ENCODE peak calls at places on chromosome 12, in ten cellular contexts. One of them, this sample, is unnamed.

GRCh38 chr12:29547844-29548243 is 50.4 kb upstream of the OVCH1 start:
- DNase-seq in AG04450: no peak
- DNase-seq in B cell: no peak
- DNase-seq in brain microvascular endothelial cell: no peak
- DNase-seq in BE2C: no peak
- DNase-seq in cardiac muscle cell: no peak
- DNase-seq in lower lobe of right lung: no peak
- DNase-seq in Calu3: no peak
- DNase-seq in fibroblast of pulmonary artery: no peak
- DNase-seq in A549: no peak
- DNase-seq in this sample: no peak

GRCh38 chr12:989751-990278 is 1.2 kb upstream of the ERC1 start:
- DNase-seq in AG04450: no peak
- DNase-seq in B cell: no peak
- DNase-seq in brain microvascular endothelial cell: peak; percentile 60
- DNase-seq in BE2C: peak; percentile 47
- DNase-seq in cardiac muscle cell: peak; percentile 55
- DNase-seq in lower lobe of right lung: no peak
- DNase-seq in Calu3: no peak
- DNase-seq in fibroblast of pulmonary artery: peak; percentile 74
- DNase-seq in A549: peak; percentile 61
- DNase-seq in this sample: peak; percentile 30

GRCh38 chr12:111428728-111429175 is 23.0 kb downstream of the SH2B3 start:
- DNase-seq in AG04450: no peak
- DNase-seq in B cell: no peak
- DNase-seq in brain microvascular endothelial cell: no peak
- DNase-seq in BE2C: no peak
- DNase-seq in cardiac muscle cell: no peak
- DNase-seq in lower lobe of right lung: peak; percentile 80
- DNase-seq in Calu3: no peak
- DNase-seq in fibroblast of pulmonary artery: peak; percentile 36
- DNase-seq in A549: no peak
- DNase-seq in this sample: peak; percentile 30

GRCh38 chr12:99390707-99391106 is 256.8 kb upstream of the GARIN6 start:
- DNase-seq in AG04450: no peak
- DNase-seq in B cell: no peak
- DNase-seq in brain microvascular endothelial cell: peak; percentile 3
- DNase-seq in BE2C: peak; percentile 9
- DNase-seq in cardiac muscle cell: peak; percentile 15
- DNase-seq in lower lobe of right lung: no peak
- DNase-seq in Calu3: peak; percentile 34
- DNase-seq in fibroblast of pulmonary artery: no peak
- DNase-seq in A549: peak; percentile 27
- DNase-seq in this sample: no peak

GRCh38 chr12:105554856-105555255 is 224.4 kb downstream of the C12orf75 start:
- DNase-seq in AG04450: no peak
- DNase-seq in B cell: no peak
- DNase-seq in brain microvascular endothelial cell: no peak
- DNase-seq in BE2C: no peak
- DNase-seq in cardiac muscle cell: no peak
- DNase-seq in lower lobe of right lung: no peak
- DNase-seq in Calu3: no peak
- DNase-seq in fibroblast of pulmonary artery: no peak
- DNase-seq in A549: no peak
- DNase-seq in this sample: no peak

GRCh38 chr12:58711968-58712367 is 208.3 kb downstream of the LRIG3 start:
- DNase-seq in AG04450: peak; percentile 11
- DNase-seq in B cell: no peak
- DNase-seq in brain microvascular endothelial cell: peak; percentile 68
- DNase-seq in BE2C: no peak
- DNase-seq in cardiac muscle cell: no peak
- DNase-seq in lower lobe of right lung: no peak
- DNase-seq in Calu3: no peak
- DNase-seq in fibroblast of pulmonary artery: no peak
- DNase-seq in A549: no peak
- DNase-seq in this sample: no peak

GRCh38 chr12:70240677-70241076 is 2.6 kb upstream of the CNOT2 start:
- DNase-seq in AG04450: no peak
- DNase-seq in B cell: no peak
- DNase-seq in brain microvascular endothelial cell: no peak
- DNase-seq in BE2C: no peak
- DNase-seq in cardiac muscle cell: no peak
- DNase-seq in lower lobe of right lung: no peak
- DNase-seq in Calu3: no peak
- DNase-seq in fibroblast of pulmonary artery: no peak
- DNase-seq in A549: no peak
- DNase-seq in this sample: no peak

GRCh38 chr12:71504471-71504852 is 64.9 kb downstream of the LGR5 start:
- DNase-seq in AG04450: no peak
- DNase-seq in B cell: no peak
- DNase-seq in brain microvascular endothelial cell: no peak
- DNase-seq in BE2C: no peak
- DNase-seq in cardiac muscle cell: peak; percentile 33
- DNase-seq in lower lobe of right lung: no peak
- DNase-seq in Calu3: no peak
- DNase-seq in fibroblast of pulmonary artery: peak; percentile 16
- DNase-seq in A549: no peak
- DNase-seq in this sample: no peak

GRCh38 chr12:125191361-125192087 is 126.3 kb downstream of the AACS start:
- DNase-seq in AG04450: no peak
- DNase-seq in B cell: no peak
- DNase-seq in brain microvascular endothelial cell: no peak
- DNase-seq in BE2C: no peak
- DNase-seq in cardiac muscle cell: no peak
- DNase-seq in lower lobe of right lung: no peak
- DNase-seq in Calu3: no peak
- DNase-seq in fibroblast of pulmonary artery: no peak
- DNase-seq in A549: no peak
- DNase-seq in this sample: peak; percentile 93

GRCh38 chr12:125194999-125195398 is 129.8 kb downstream of the AACS start:
- DNase-seq in AG04450: no peak
- DNase-seq in B cell: no peak
- DNase-seq in brain microvascular endothelial cell: no peak
- DNase-seq in BE2C: no peak
- DNase-seq in cardiac muscle cell: peak; percentile 45
- DNase-seq in lower lobe of right lung: no peak
- DNase-seq in Calu3: no peak
- DNase-seq in fibroblast of pulmonary artery: no peak
- DNase-seq in A549: no peak
- DNase-seq in this sample: no peak

GRCh38 chr12:125192690-125193221 is 127.5 kb downstream of the AACS start:
- DNase-seq in AG04450: no peak
- DNase-seq in B cell: no peak
- DNase-seq in brain microvascular endothelial cell: no peak
- DNase-seq in BE2C: no peak
- DNase-seq in cardiac muscle cell: no peak
- DNase-seq in lower lobe of right lung: no peak
- DNase-seq in Calu3: no peak
- DNase-seq in fibroblast of pulmonary artery: no peak
- DNase-seq in A549: no peak
- DNase-seq in this sample: no peak

GRCh38 chr12:125193376-125193775 is 128.1 kb downstream of the AACS start:
- DNase-seq in AG04450: no peak
- DNase-seq in B cell: no peak
- DNase-seq in brain microvascular endothelial cell: no peak
- DNase-seq in BE2C: no peak
- DNase-seq in cardiac muscle cell: no peak
- DNase-seq in lower lobe of right lung: no peak
- DNase-seq in Calu3: no peak
- DNase-seq in fibroblast of pulmonary artery: no peak
- DNase-seq in A549: no peak
- DNase-seq in this sample: no peak

DNA sequence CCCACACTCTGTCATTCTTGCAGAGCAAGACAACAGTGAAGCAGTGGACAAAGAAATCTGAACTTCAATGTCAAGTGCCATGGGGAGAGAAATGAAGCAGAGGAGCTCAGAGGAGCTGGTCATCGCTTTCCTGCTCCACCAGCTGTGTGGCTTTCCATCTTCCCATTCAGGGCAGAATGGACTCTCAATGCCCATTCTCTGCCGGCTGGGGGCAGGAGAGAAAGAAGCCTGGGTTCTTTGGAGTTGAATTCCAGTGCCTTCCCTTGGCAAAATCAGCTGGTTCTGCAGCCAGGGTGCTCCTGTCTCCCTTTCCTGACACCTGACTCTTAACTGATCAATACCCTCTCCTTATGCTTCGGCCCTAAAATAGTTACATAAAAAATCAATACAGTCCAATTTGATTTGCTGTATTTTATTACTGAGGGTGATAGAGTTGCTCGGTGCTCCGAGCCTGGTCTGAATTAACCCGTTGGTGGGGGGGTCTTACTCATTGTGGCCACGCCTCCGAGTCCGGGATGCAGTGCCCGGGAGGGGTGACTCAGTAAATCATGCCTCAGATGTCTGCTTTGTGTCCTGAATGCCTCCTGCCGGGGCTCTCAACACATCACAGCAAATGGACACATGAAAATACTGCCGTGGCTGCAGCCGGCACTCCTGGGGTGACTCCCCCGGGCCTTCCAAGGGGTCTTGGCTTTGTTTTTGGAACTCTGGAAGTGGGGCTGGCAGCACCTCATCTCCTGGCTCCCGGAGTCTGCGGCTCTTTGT is 128.7 kb downstream of the AACS start:
- DNase-seq in AG04450: no peak
- DNase-seq in B cell: no peak
- DNase-seq in brain microvascular endothelial cell: peak; percentile 33
- DNase-seq in BE2C: peak; percentile 45
- DNase-seq in cardiac muscle cell: no peak
- DNase-seq in lower lobe of right lung: no peak
- DNase-seq in Calu3: peak; percentile 39
- DNase-seq in fibroblast of pulmonary artery: no peak
- DNase-seq in A549: peak; percentile 44
- DNase-seq in this sample: no peak
- TF ChIP-seq CTCF in AG04450: no peak
- TF ChIP-seq CTCF in B cell: no peak
- TF ChIP-seq CTCF in brain microvascular endothelial cell: peak; percentile 14
- TF ChIP-seq CTCF in BE2C: peak; percentile 36
- TF ChIP-seq CTCF in cardiac muscle cell: no peak
- TF ChIP-seq CTCF in lower lobe of right lung: no peak
- TF ChIP-seq CTCF in Calu3: peak; percentile 34
- TF ChIP-seq CTCF in fibroblast of pulmonary artery: no peak
- TF ChIP-seq CTCF in A549: no peak
- TF ChIP-seq CTCF in this sample: peak; percentile 23

DNA sequence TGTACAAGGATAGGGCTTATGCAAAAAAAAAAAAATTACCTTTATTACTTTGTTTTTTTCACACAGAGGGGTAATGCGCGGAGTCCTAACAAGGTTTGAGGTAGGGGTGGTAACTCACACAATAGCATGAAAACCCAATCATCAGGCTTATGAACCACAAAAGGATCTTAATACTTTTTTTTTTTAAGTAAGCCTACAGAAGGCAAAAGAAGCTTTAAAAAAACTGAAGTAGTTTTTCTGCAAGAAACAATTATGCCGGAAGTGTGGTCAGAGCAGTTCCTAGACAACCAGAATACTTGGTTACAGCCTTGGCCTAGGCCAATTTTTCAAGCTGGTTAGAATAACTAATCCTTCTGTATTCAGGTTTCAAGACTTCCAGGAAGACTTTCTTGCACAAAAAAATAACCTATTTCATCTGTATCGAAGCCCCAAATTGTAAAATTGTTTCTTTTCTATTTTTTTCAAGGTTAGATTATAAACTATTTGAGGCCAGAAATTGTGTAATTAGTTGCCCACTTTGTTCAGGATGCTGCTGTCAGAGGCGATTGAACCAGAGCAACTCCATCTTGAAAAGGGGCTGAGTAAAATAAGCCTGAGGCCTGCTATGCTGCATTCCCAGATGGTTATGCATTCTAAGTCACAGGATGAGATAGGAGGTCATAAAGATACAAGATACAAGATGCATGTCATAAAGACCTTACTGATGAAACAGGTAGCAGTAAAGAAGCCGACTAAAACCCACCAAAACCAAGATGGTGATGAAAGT is 1.8 kb upstream of the GNS start:
- DNase-seq in AG04450: no peak
- DNase-seq in B cell: no peak
- DNase-seq in brain microvascular endothelial cell: no peak
- DNase-seq in BE2C: no peak
- DNase-seq in cardiac muscle cell: no peak
- DNase-seq in lower lobe of right lung: no peak
- DNase-seq in Calu3: no peak
- DNase-seq in fibroblast of pulmonary artery: no peak
- DNase-seq in A549: no peak
- DNase-seq in this sample: no peak
- TF ChIP-seq CTCF in AG04450: no peak
- TF ChIP-seq CTCF in B cell: no peak
- TF ChIP-seq CTCF in brain microvascular endothelial cell: no peak
- TF ChIP-seq CTCF in BE2C: no peak
- TF ChIP-seq CTCF in cardiac muscle cell: no peak
- TF ChIP-seq CTCF in lower lobe of right lung: no peak
- TF ChIP-seq CTCF in Calu3: no peak
- TF ChIP-seq CTCF in fibroblast of pulmonary artery: no peak
- TF ChIP-seq CTCF in A549: no peak
- TF ChIP-seq CTCF in this sample: no peak

DNA sequence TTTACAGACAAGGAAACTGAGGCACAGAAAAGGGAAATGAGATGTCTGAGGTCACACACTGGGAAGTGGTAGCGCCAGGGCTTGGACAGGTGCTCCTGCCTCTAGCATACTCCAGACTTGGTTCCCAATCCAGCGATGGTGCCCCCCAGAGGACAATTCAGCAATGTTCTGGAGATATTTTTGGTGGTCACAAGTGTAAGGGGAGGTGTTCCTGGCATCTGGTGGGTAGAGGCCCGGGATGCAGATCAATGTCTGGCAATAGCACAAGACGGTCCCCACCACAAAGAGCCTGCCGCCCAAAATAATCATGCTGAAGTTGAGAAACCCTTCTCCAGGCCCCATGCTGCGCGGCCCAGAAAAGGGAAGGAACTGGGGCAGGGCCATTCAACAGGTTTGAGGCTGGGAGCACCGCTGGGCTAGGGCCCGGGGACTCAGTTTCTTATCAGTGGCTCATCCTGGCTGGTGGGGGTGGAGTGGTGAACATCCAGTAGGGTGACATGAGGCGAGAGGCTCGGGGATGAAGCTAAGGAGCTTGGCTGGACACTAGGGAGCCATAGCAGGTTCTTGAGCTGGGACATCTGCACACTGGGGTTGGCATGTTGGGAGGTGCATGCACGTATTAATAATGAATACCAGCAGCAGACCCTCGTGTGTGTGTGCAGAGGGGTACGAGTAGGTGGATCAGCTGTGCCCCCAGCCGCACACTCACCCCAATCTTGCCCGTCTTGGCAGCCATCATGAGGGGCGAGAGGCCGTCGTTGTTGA is 35.1 kb downstream of the TRPV4 start:
- DNase-seq in AG04450: no peak
- DNase-seq in B cell: no peak
- DNase-seq in brain microvascular endothelial cell: no peak
- DNase-seq in BE2C: no peak
- DNase-seq in cardiac muscle cell: peak; percentile 12
- DNase-seq in lower lobe of right lung: no peak
- DNase-seq in Calu3: peak; percentile 40
- DNase-seq in fibroblast of pulmonary artery: no peak
- DNase-seq in A549: peak; percentile 46
- DNase-seq in this sample: peak; percentile 21
- TF ChIP-seq CTCF in AG04450: peak; percentile 9
- TF ChIP-seq CTCF in B cell: no peak
- TF ChIP-seq CTCF in brain microvascular endothelial cell: peak; percentile 51
- TF ChIP-seq CTCF in BE2C: peak; percentile 50
- TF ChIP-seq CTCF in cardiac muscle cell: no peak
- TF ChIP-seq CTCF in lower lobe of right lung: no peak
- TF ChIP-seq CTCF in Calu3: no peak
- TF ChIP-seq CTCF in fibroblast of pulmonary artery: peak; percentile 22
- TF ChIP-seq CTCF in A549: peak; percentile 30
- TF ChIP-seq CTCF in this sample: peak; percentile 72

GRCh38 chr12:39275846-39276245 is 167.1 kb downstream of the KIF21A start:
- DNase-seq in AG04450: no peak
- DNase-seq in B cell: no peak
- DNase-seq in brain microvascular endothelial cell: no peak
- DNase-seq in BE2C: no peak
- DNase-seq in cardiac muscle cell: no peak
- DNase-seq in lower lobe of right lung: no peak
- DNase-seq in Calu3: no peak
- DNase-seq in fibroblast of pulmonary artery: no peak
- DNase-seq in A549: no peak
- DNase-seq in this sample: no peak

GRCh38 chr12:39267886-39268285 is 175.0 kb downstream of the KIF21A start:
- DNase-seq in AG04450: no peak
- DNase-seq in B cell: no peak
- DNase-seq in brain microvascular endothelial cell: no peak
- DNase-seq in BE2C: no peak
- DNase-seq in cardiac muscle cell: no peak
- DNase-seq in lower lobe of right lung: no peak
- DNase-seq in Calu3: no peak
- DNase-seq in fibroblast of pulmonary artery: no peak
- DNase-seq in A549: no peak
- DNase-seq in this sample: no peak

GRCh38 chr12:39277416-39277815 is 165.5 kb downstream of the KIF21A start:
- DNase-seq in AG04450: no peak
- DNase-seq in B cell: no peak
- DNase-seq in brain microvascular endothelial cell: no peak
- DNase-seq in BE2C: no peak
- DNase-seq in cardiac muscle cell: no peak
- DNase-seq in lower lobe of right lung: no peak
- DNase-seq in Calu3: no peak
- DNase-seq in fibroblast of pulmonary artery: no peak
- DNase-seq in A549: no peak
- DNase-seq in this sample: no peak

DNA sequence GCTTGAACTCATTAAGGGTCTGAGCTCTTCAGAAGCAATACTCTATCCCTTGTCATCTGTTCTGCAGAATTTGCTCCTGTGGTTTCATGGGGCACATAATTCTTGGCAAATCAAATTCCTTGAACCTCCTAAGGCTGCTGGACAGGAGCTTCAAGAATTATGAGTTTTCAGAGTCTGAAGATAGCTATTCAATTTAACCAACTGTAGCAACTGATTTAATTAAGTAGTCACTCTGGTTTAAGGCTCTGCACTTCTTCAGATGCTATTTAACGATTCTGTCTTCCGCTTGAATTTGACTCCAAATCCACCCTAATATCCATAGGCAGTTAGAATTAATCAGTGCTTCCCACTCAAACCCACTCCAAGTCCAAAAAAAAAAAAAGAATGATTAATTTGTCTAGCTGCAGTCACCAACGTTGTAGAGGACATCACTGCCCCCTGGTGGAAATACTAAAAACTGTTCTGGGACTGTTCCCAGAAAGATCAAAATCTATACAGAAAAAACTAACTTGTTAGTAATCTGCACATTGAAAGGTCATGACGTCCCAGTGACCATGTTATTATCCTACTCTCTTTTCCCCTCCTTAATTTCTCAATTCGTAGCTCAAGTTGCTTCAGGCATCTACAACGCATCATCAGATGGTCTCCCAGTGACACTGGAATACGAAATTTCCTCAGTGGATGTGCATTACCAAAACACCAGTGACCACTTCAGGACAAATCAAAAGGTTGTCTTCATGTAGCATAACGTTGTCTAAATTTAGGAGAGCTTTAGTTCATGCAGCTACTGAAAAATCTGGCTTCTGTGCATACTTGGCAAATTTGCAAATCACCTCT is 169.8 kb downstream of the KIF21A start:
- DNase-seq in AG04450: no peak
- DNase-seq in B cell: no peak
- DNase-seq in brain microvascular endothelial cell: peak; percentile 40
- DNase-seq in BE2C: peak; percentile 63
- DNase-seq in cardiac muscle cell: peak; percentile 66
- DNase-seq in lower lobe of right lung: no peak
- DNase-seq in Calu3: peak; percentile 52
- DNase-seq in fibroblast of pulmonary artery: peak; percentile 56
- DNase-seq in A549: peak; percentile 48
- DNase-seq in this sample: peak; percentile 38
- TF ChIP-seq CTCF in AG04450: peak; percentile 57
- TF ChIP-seq CTCF in B cell: peak; percentile 84
- TF ChIP-seq CTCF in brain microvascular endothelial cell: peak; percentile 69
- TF ChIP-seq CTCF in BE2C: peak; percentile 78
- TF ChIP-seq CTCF in cardiac muscle cell: peak; percentile 69
- TF ChIP-seq CTCF in lower lobe of right lung: peak; percentile 77
- TF ChIP-seq CTCF in Calu3: no peak
- TF ChIP-seq CTCF in fibroblast of pulmonary artery: peak; percentile 62
- TF ChIP-seq CTCF in A549: peak; percentile 78
- TF ChIP-seq CTCF in this sample: peak; percentile 88